ENCODE peak calls at places on chromosomes 13 and 19, in five cellular contexts. O, L, J, U and W are unnamed samples.

GRCh38 chr19:27851002-27851481 is 1361.9 kb downstream of the UQCRFS1 start:
- DNase-seq in J (no peak), L (no peak), O (no peak), U (no peak), W (no peak)

GRCh38 chr19:35842666-35843272 is 9.5 kb downstream of the NPHS1 start:
- DNase-seq in L (no peak), J (no peak), O (no peak), U (no peak), W (no peak)

GRCh38 chr19:3670796-3671679 is 29.2 kb downstream of the PIP5K1C start:
- DNase-seq in J (peak; percentile 50), L (peak; percentile 88), O (no peak), U (peak; percentile 68), W (no peak)

GRCh38 chr19:33906578-33907335 is 110.1 kb downstream of the KCTD15 start:
- DNase-seq in O (no peak), L (peak; percentile 8), J (peak; percentile 1), U (no peak), W (peak; percentile 51)

GRCh38 chr19:13906525-13906904 is 514 bp downstream of the CC2D1A start:
- DNase-seq in L (no peak), O (no peak), J (no peak), U (no peak), W (peak; percentile 44)

GRCh38 chr19:9945319-9945966 is 9.1 kb upstream of the OLFM2 start:
- DNase-seq in J (peak; percentile 100), O (no peak), L (peak; percentile 99), U (peak; percentile 99), W (no peak)

GRCh38 chr19:46067691-46068090 is 26.9 kb upstream of the IGFL4 start:
- DNase-seq in U (no peak), O (no peak), J (no peak), L (no peak), W (no peak)

GRCh38 chr19:7783991-7784421 is 21.0 kb downstream of the CLEC4M start:
- DNase-seq in J (no peak), L (peak; percentile 53), O (no peak), U (peak; percentile 14), W (no peak)

GRCh38 chr13:33197551-33197971 is 88.0 kb downstream of the STARD13 start:
- DNase-seq in U (no peak), L (peak; percentile 66), O (no peak), J (no peak), W (no peak)

GRCh38 chr13:50616101-50616500 is 227.4 kb downstream of the DLEU7 start:
- DNase-seq in U (no peak), J (no peak), L (peak; percentile 64), O (no peak), W (no peak)

GRCh38 chr19:1862424-1863307 is 713 bp downstream of the KLF16 start:
- DNase-seq in O (no peak), J (no peak), U (no peak), L (no peak), W (no peak)

GRCh38 chr13:36329355-36329754 is 16.8 kb downstream of the SPART start:
- DNase-seq in J (no peak), O (no peak), L (peak; percentile 77), U (peak; percentile 16), W (no peak)

GRCh38 chr13:39776439-39776838 is 121.0 kb downstream of the COG6 start:
- DNase-seq in J (no peak), U (peak; percentile 21), O (no peak), L (peak; percentile 66), W (no peak)

GRCh38 chr13:73870970-73871935 is 263.0 kb downstream of the KLF12 start:
- DNase-seq in U (peak; percentile 82), J (no peak), O (no peak), L (peak; percentile 83), W (no peak)

GRCh38 chr19:30330266-30330665 is 41.9 kb upstream of the ZNF536 start:
- DNase-seq in J (no peak), L (no peak), O (no peak), U (no peak), W (no peak)

GRCh38 chr13:63124863-63125262 is 1709.2 kb upstream of the PCDH20 start:
- DNase-seq in J (no peak), L (peak; percentile 74), U (no peak), O (no peak), W (peak; percentile 37)

GRCh38 chr13:44857061-44857460 is 132.2 kb downstream of the NUFIP1 start:
- DNase-seq in J (no peak), O (no peak), L (no peak), U (no peak), W (no peak)

GRCh38 chr13:25179810-25180437 is 7.8 kb upstream of the AMER2 start:
- DNase-seq in L (no peak), U (no peak), O (no peak), J (no peak), W (no peak)

GRCh38 chr13:95067303-95067702 is 233.9 kb downstream of the ABCC4 start:
- DNase-seq in L (peak; percentile 17), U (no peak), J (no peak), O (no peak), W (no peak)

GRCh38 chr19:18886972-18887371 is 9.0 kb downstream of the CERS1 start:
- DNase-seq in O (no peak), L (no peak), J (no peak), U (no peak), W (no peak)

GRCh38 chr19:6125571-6125989 is 9.9 kb upstream of the ACSBG2 start:
- DNase-seq in L (peak; percentile 67), U (peak; percentile 67), J (peak; percentile 64), O (peak; percentile 74), W (peak; percentile 87)

GRCh38 chr19:1481224-1481892 is 2.3 kb upstream of the C19orf25 start:
- DNase-seq in J (no peak), U (no peak), O (no peak), L (no peak), W (no peak)

GRCh38 chr13:112670864-112671263 is 19.0 kb upstream of the ATP11A start:
- DNase-seq in O (no peak), L (no peak), J (no peak), U (no peak), W (no peak)

GRCh38 chr13:26600345-26600761 is 42.9 kb downstream of the WASF3 start:
- DNase-seq in U (peak; percentile 20), L (no peak), J (no peak), O (no peak), W (no peak)

GRCh38 chr19:50300814-50301606 is 28.2 kb downstream of the KCNC3 start:
- DNase-seq in O (no peak), L (peak; percentile 77), U (peak; percentile 50), J (peak; percentile 2), W (no peak)

GRCh38 chr13:25732146-25732865 is 319.5 kb downstream of the SHISA2 start:
- DNase-seq in O (no peak), L (peak; percentile 40), U (no peak), J (no peak), W (no peak)